ENCODE peak calls at places on chromosomes 11 and 22, in six cellular contexts. One of them, this sample, is unnamed.

GRCh38 chr22:21917206-21917958 is 35.3 kb downstream of the PPM1F start:
- DNase-seq in PC-9: no peak
- DNase-seq in neural progenitor cell: no peak
- DNase-seq in NT2/D1: no peak
- DNase-seq in body of pancreas: peak; percentile 85
- DNase-seq in pancreas: peak; percentile 80
- DNase-seq in this sample: no peak

GRCh38 chr11:7462706-7463105 is 22.6 kb upstream of the OLFML1 start:
- DNase-seq in body of pancreas: no peak
- DNase-seq in NT2/D1: no peak
- DNase-seq in PC-9: no peak
- DNase-seq in pancreas: no peak
- DNase-seq in neural progenitor cell: no peak
- DNase-seq in this sample: no peak

GRCh38 chr11:126716456-126717083 is 284.0 kb downstream of the KIRREL3 start:
- DNase-seq in NT2/D1: no peak
- DNase-seq in neural progenitor cell: peak; percentile 61
- DNase-seq in body of pancreas: peak; percentile 72
- DNase-seq in pancreas: no peak
- DNase-seq in PC-9: peak; percentile 30
- DNase-seq in this sample: no peak

GRCh38 chr11:1791912-1792311 is 28.2 kb upstream of the CTSD start:
- DNase-seq in PC-9: no peak
- DNase-seq in pancreas: no peak
- DNase-seq in NT2/D1: no peak
- DNase-seq in neural progenitor cell: no peak
- DNase-seq in body of pancreas: no peak
- DNase-seq in this sample: no peak

GRCh38 chr11:113546757-113547507 is 71.7 kb upstream of the DRD2 start:
- DNase-seq in body of pancreas: no peak
- DNase-seq in pancreas: no peak
- DNase-seq in neural progenitor cell: no peak
- DNase-seq in PC-9: no peak
- DNase-seq in NT2/D1: no peak
- DNase-seq in this sample: no peak

GRCh38 chr22:36253523-36254490 is 874 bp downstream of the APOL1 start:
- DNase-seq in body of pancreas: peak; percentile 27
- DNase-seq in pancreas: no peak
- DNase-seq in NT2/D1: no peak
- DNase-seq in neural progenitor cell: no peak
- DNase-seq in PC-9: no peak
- DNase-seq in this sample: no peak

GRCh38 chr11:41845066-41845465 is 385.6 kb upstream of the LRRC4C start:
- DNase-seq in NT2/D1: no peak
- DNase-seq in body of pancreas: no peak
- DNase-seq in neural progenitor cell: peak; percentile 6
- DNase-seq in PC-9: no peak
- DNase-seq in pancreas: no peak
- DNase-seq in this sample: no peak

GRCh38 chr11:65470433-65470832 is 28.4 kb upstream of the MALAT1 start:
- DNase-seq in NT2/D1: no peak
- DNase-seq in neural progenitor cell: no peak
- DNase-seq in body of pancreas: no peak
- DNase-seq in pancreas: no peak
- DNase-seq in PC-9: no peak
- DNase-seq in this sample: no peak

GRCh38 chr11:57283231-57283990 is 41.3 kb downstream of the TNKS1BP1 start:
- DNase-seq in NT2/D1: peak; percentile 80
- DNase-seq in neural progenitor cell: no peak
- DNase-seq in body of pancreas: no peak
- DNase-seq in PC-9: no peak
- DNase-seq in pancreas: no peak
- DNase-seq in this sample: no peak

GRCh38 chr11:60914620-60915249 is 777 bp downstream of the TMEM109 start:
- DNase-seq in body of pancreas: peak; percentile 50
- DNase-seq in pancreas: peak; percentile 48
- DNase-seq in NT2/D1: no peak
- DNase-seq in neural progenitor cell: peak; percentile 60
- DNase-seq in PC-9: no peak
- DNase-seq in this sample: no peak

GRCh38 chr11:115528217-115528616 is 24.0 kb upstream of the CADM1 start:
- DNase-seq in PC-9: no peak
- DNase-seq in neural progenitor cell: peak; percentile 33
- DNase-seq in pancreas: no peak
- DNase-seq in NT2/D1: no peak
- DNase-seq in body of pancreas: no peak
- DNase-seq in this sample: no peak

GRCh38 chr11:73652046-73652730 is 5.8 kb downstream of the PLEKHB1 start:
- DNase-seq in PC-9: peak; percentile 10
- DNase-seq in body of pancreas: peak; percentile 66
- DNase-seq in pancreas: peak; percentile 31
- DNase-seq in neural progenitor cell: peak; percentile 92
- DNase-seq in NT2/D1: peak; percentile 33
- DNase-seq in this sample: no peak

GRCh38 chr11:102935514-102935913 is 20.0 kb downstream of the MMP13 start:
- DNase-seq in pancreas: no peak
- DNase-seq in body of pancreas: no peak
- DNase-seq in PC-9: no peak
- DNase-seq in neural progenitor cell: no peak
- DNase-seq in NT2/D1: no peak
- DNase-seq in this sample: no peak

GRCh38 chr11:48675945-48676344 is 187.4 kb downstream of the OR4A47 start:
- DNase-seq in PC-9: no peak
- DNase-seq in neural progenitor cell: no peak
- DNase-seq in NT2/D1: no peak
- DNase-seq in body of pancreas: no peak
- DNase-seq in pancreas: no peak
- DNase-seq in this sample: no peak
- H3K9me3 ChIP-seq in PC-9: peaks cover 4% of the 10 kb centered on the region
- H3K9me3 ChIP-seq in neural progenitor cell: peaks cover 15% of the 10 kb centered on the region
- H3K9me3 ChIP-seq in NT2/D1: peaks cover 23% of the 10 kb centered on the region
- H3K9me3 ChIP-seq in body of pancreas: peaks cover 29% of the 10 kb centered on the region
- H3K9me3 ChIP-seq in pancreas: no peaks in the 10 kb centered on the region
- H3K9me3 ChIP-seq in this sample: no peaks in the 10 kb centered on the region

GRCh38 chr11:74860743-74861142 is 88.1 kb downstream of the XRRA1 start:
- DNase-seq in PC-9: no peak
- DNase-seq in body of pancreas: no peak
- DNase-seq in NT2/D1: no peak
- DNase-seq in pancreas: no peak
- DNase-seq in neural progenitor cell: no peak
- DNase-seq in this sample: no peak

GRCh38 chr11:74866557-74866956 is 82.3 kb downstream of the XRRA1 start:
- DNase-seq in PC-9: no peak
- DNase-seq in NT2/D1: no peak
- DNase-seq in pancreas: no peak
- DNase-seq in body of pancreas: no peak
- DNase-seq in neural progenitor cell: no peak
- DNase-seq in this sample: no peak

DNA sequence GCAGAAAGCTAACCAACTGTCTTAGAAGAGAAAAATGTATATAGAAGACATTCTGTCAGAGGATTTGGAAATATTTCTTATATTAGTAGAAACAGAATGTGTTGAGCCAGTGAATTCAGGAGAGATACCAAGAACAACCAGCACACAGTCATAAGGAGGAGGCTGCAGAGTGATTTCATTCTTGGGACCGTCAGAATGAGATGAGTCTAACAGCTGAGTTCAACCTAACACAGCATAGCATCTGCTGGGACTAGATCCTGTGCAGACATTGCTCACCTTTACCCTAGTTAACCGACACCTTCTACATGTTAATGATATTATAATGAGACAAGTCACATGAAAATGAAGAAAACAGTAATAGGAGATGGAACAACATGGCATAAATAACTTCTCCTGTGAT is 85.5 kb downstream of the XRRA1 start:
- DNase-seq in body of pancreas: no peak
- DNase-seq in pancreas: no peak
- DNase-seq in PC-9: no peak
- DNase-seq in NT2/D1: no peak
- DNase-seq in neural progenitor cell: no peak
- DNase-seq in this sample: no peak
- H3K9me3 ChIP-seq in body of pancreas: peaks cover 39% of the 10 kb centered on the region
- H3K9me3 ChIP-seq in pancreas: no peaks in the 10 kb centered on the region
- H3K9me3 ChIP-seq in PC-9: peaks cover 50% of the 10 kb centered on the region
- H3K9me3 ChIP-seq in NT2/D1: peaks cover 59% of the 10 kb centered on the region
- H3K9me3 ChIP-seq in neural progenitor cell: peaks cover 17% of the 10 kb centered on the region
- H3K9me3 ChIP-seq in this sample: peaks cover 13% of the 10 kb centered on the region

DNA sequence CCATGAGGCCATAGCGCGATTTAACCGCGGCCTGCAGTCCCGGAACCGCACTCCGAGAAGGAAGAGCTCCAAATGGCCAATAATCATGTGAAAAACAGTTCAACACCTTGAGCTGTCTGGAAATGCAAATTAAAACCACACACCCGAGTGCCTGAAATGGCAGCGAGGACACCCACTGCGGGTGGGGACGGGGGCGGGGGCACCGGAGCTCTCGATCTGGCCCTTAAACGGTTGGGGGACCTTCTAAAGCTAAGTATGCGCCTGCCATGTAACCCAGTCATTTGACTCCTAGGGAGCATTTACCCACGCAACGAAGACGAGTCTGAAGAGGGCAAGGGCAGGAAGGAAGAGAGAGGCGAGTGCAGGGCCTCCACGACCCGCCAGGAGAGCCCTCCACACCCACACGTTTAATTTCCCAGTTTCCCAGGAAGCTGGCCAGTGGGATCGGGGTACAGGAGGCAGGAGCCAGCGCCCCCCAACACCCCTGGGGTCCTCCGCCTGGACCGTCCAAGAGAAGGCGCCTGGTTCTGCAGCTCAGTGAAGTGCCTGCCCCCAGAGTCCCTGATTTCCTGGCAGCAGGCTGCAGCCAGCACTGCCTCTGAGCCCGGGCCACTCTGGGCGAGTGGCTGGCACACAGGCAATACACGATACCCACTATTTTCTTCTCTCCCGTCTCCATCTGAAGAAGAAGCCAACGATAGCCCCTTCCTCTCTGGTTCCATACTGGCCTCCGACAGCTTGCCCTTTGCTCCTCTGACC is 1.7 kb downstream of the TTLL8 start:
- DNase-seq in NT2/D1: no peak
- DNase-seq in pancreas: no peak
- DNase-seq in PC-9: no peak
- DNase-seq in body of pancreas: no peak
- DNase-seq in neural progenitor cell: no peak
- DNase-seq in this sample: no peak
- H3K9me3 ChIP-seq in NT2/D1: no peaks in the 10 kb centered on the region
- H3K9me3 ChIP-seq in pancreas: no peaks in the 10 kb centered on the region
- H3K9me3 ChIP-seq in PC-9: no peaks in the 10 kb centered on the region
- H3K9me3 ChIP-seq in body of pancreas: no peaks in the 10 kb centered on the region
- H3K9me3 ChIP-seq in neural progenitor cell: no peaks in the 10 kb centered on the region
- H3K9me3 ChIP-seq in this sample: no peaks in the 10 kb centered on the region

GRCh38 chr22:48890693-48891554 is 936.7 kb downstream of the BRD1 start:
- DNase-seq in pancreas: no peak
- DNase-seq in neural progenitor cell: no peak
- DNase-seq in PC-9: no peak
- DNase-seq in body of pancreas: no peak
- DNase-seq in NT2/D1: no peak
- DNase-seq in this sample: no peak

GRCh38 chr22:48887394-48888332 is 940.0 kb downstream of the BRD1 start:
- DNase-seq in body of pancreas: no peak
- DNase-seq in pancreas: no peak
- DNase-seq in NT2/D1: no peak
- DNase-seq in PC-9: no peak
- DNase-seq in neural progenitor cell: no peak
- DNase-seq in this sample: peak; percentile 11

GRCh38 chr22:48889887-48890692 is 937.6 kb downstream of the BRD1 start:
- DNase-seq in PC-9: no peak
- DNase-seq in NT2/D1: no peak
- DNase-seq in pancreas: no peak
- DNase-seq in neural progenitor cell: no peak
- DNase-seq in body of pancreas: no peak
- DNase-seq in this sample: no peak

GRCh38 chr22:48888466-48889208 is 939.0 kb downstream of the BRD1 start:
- DNase-seq in neural progenitor cell: no peak
- DNase-seq in NT2/D1: no peak
- DNase-seq in PC-9: no peak
- DNase-seq in pancreas: no peak
- DNase-seq in body of pancreas: no peak
- DNase-seq in this sample: no peak

GRCh38 chr22:48889209-48889830 is 938.4 kb downstream of the BRD1 start:
- DNase-seq in NT2/D1: no peak
- DNase-seq in neural progenitor cell: no peak
- DNase-seq in body of pancreas: no peak
- DNase-seq in PC-9: no peak
- DNase-seq in pancreas: no peak
- DNase-seq in this sample: peak; percentile 7
- H3K9me3 ChIP-seq in NT2/D1: no peaks in the 10 kb centered on the region
- H3K9me3 ChIP-seq in neural progenitor cell: no peaks in the 10 kb centered on the region
- H3K9me3 ChIP-seq in body of pancreas: peaks cover 4% of the 10 kb centered on the region
- H3K9me3 ChIP-seq in PC-9: no peaks in the 10 kb centered on the region
- H3K9me3 ChIP-seq in pancreas: no peaks in the 10 kb centered on the region
- H3K9me3 ChIP-seq in this sample: no peaks in the 10 kb centered on the region

DNA sequence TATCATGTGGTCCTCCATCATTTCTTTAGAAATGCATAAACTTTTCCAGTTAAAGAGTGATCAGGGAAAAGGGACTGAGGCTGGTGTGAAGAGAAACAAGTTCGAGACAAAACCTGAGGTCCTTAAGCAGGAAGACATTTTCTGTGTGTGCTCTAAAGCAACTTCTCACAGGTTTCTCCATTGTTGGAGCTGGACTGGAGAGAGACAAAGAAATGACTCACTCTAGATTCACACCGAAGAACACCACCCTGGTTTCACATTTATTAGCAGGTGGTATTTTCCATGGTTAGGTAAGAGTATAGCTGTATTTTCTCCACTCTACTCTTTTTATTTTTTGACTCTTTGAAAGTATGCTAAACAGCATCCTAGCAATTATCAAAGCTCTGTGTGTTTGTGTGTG is 736.4 kb downstream of the KCNA4 start:
- DNase-seq in body of pancreas: no peak
- DNase-seq in neural progenitor cell: no peak
- DNase-seq in PC-9: no peak
- DNase-seq in NT2/D1: no peak
- DNase-seq in pancreas: no peak
- DNase-seq in this sample: no peak
- H3K9me3 ChIP-seq in body of pancreas: no peaks in the 10 kb centered on the region
- H3K9me3 ChIP-seq in neural progenitor cell: no peaks in the 10 kb centered on the region
- H3K9me3 ChIP-seq in PC-9: peaks cover 4% of the 10 kb centered on the region
- H3K9me3 ChIP-seq in NT2/D1: no peaks in the 10 kb centered on the region
- H3K9me3 ChIP-seq in pancreas: no peaks in the 10 kb centered on the region
- H3K9me3 ChIP-seq in this sample: no peaks in the 10 kb centered on the region

GRCh38 chr22:47597041-47597440 is 834.6 kb downstream of the TBC1D22A start:
- DNase-seq in neural progenitor cell: no peak
- DNase-seq in NT2/D1: no peak
- DNase-seq in PC-9: no peak
- DNase-seq in body of pancreas: no peak
- DNase-seq in pancreas: no peak
- DNase-seq in this sample: no peak
- H3K9me3 ChIP-seq in neural progenitor cell: peaks cover 4% of the 10 kb centered on the region
- H3K9me3 ChIP-seq in NT2/D1: no peaks in the 10 kb centered on the region
- H3K9me3 ChIP-seq in PC-9: no peaks in the 10 kb centered on the region
- H3K9me3 ChIP-seq in body of pancreas: no peaks in the 10 kb centered on the region
- H3K9me3 ChIP-seq in pancreas: no peaks in the 10 kb centered on the region
- H3K9me3 ChIP-seq in this sample: no peaks in the 10 kb centered on the region

GRCh38 chr22:48091060-48091650 is 1328.7 kb downstream of the TBC1D22A start:
- DNase-seq in neural progenitor cell: no peak
- DNase-seq in NT2/D1: no peak
- DNase-seq in PC-9: no peak
- DNase-seq in body of pancreas: no peak
- DNase-seq in pancreas: no peak
- DNase-seq in this sample: no peak
- H3K9me3 ChIP-seq in neural progenitor cell: no peaks in the 10 kb centered on the region
- H3K9me3 ChIP-seq in NT2/D1: no peaks in the 10 kb centered on the region
- H3K9me3 ChIP-seq in PC-9: no peaks in the 10 kb centered on the region
- H3K9me3 ChIP-seq in body of pancreas: no peaks in the 10 kb centered on the region
- H3K9me3 ChIP-seq in pancreas: no peaks in the 10 kb centered on the region
- H3K9me3 ChIP-seq in this sample: no peaks in the 10 kb centered on the region

GRCh38 chr22:47920380-47920959 is 1158.0 kb downstream of the TBC1D22A start:
- DNase-seq in NT2/D1: no peak
- DNase-seq in PC-9: no peak
- DNase-seq in neural progenitor cell: no peak
- DNase-seq in body of pancreas: no peak
- DNase-seq in pancreas: no peak
- DNase-seq in this sample: no peak
- H3K9me3 ChIP-seq in NT2/D1: peaks cover 10% of the 10 kb centered on the region
- H3K9me3 ChIP-seq in PC-9: no peaks in the 10 kb centered on the region
- H3K9me3 ChIP-seq in neural progenitor cell: no peaks in the 10 kb centered on the region
- H3K9me3 ChIP-seq in body of pancreas: no peaks in the 10 kb centered on the region
- H3K9me3 ChIP-seq in pancreas: no peaks in the 10 kb centered on the region
- H3K9me3 ChIP-seq in this sample: no peaks in the 10 kb centered on the region

This sample was measured in CD8-positive, alpha-beta memory T cell.